ENCODE peak calls at places on chromosomes 16 and 17, in four cellular contexts. One of them, this sample, is unnamed.

GRCh38 chr17:47352848-47353247 is 29.1 kb downstream of the EFCAB13 start:
- DNase-seq in mesendoderm: no peak
- DNase-seq in H9: no peak
- DNase-seq in IMR-90: no peak
- DNase-seq in this sample: no peak

GRCh38 chr17:17554266-17554665 is 37.2 kb downstream of the PEMT start:
- DNase-seq in mesendoderm: no peak
- DNase-seq in H9: no peak
- DNase-seq in IMR-90: no peak
- DNase-seq in this sample: no peak

GRCh38 chr17:27351741-27352140 is 57.8 kb downstream of the WSB1 start:
- DNase-seq in mesendoderm: no peak
- DNase-seq in H9: no peak
- DNase-seq in IMR-90: peak
- DNase-seq in this sample: no peak

GRCh38 chr16:2206780-2207433 is 1.7 kb downstream of the MLST8 start:
- DNase-seq in mesendoderm: peak
- DNase-seq in H9: no peak
- DNase-seq in IMR-90: no peak
- DNase-seq in this sample: no peak

GRCh38 chr17:59165933-59166342 is 10.4 kb downstream of the PRR11 start:
- DNase-seq in mesendoderm: peak
- DNase-seq in H9: peak
- DNase-seq in IMR-90: peak
- DNase-seq in this sample: peak

GRCh38 chr17:10842658-10843057 is 4.8 kb upstream of the PIRT start:
- DNase-seq in mesendoderm: no peak
- DNase-seq in H9: no peak
- DNase-seq in IMR-90: no peak
- DNase-seq in this sample: no peak

GRCh38 chr17:20092292-20092867 is 83.2 kb downstream of the SPECC1 start:
- DNase-seq in mesendoderm: no peak
- DNase-seq in H9: no peak
- DNase-seq in IMR-90: no peak
- DNase-seq in this sample: no peak

GRCh38 chr16:75252049-75252864 is 833 bp upstream of the BCAR1 start:
- DNase-seq in mesendoderm: no peak
- DNase-seq in H9: no peak
- DNase-seq in IMR-90: no peak
- DNase-seq in this sample: no peak

GRCh38 chr17:64632193-64632592 is 29.9 kb downstream of the SMURF2 start:
- DNase-seq in mesendoderm: no peak
- DNase-seq in H9: no peak
- DNase-seq in IMR-90: no peak
- DNase-seq in this sample: no peak

GRCh38 chr16:69581297-69581696 is 15.5 kb downstream of the NFAT5 start:
- DNase-seq in mesendoderm: no peak
- DNase-seq in H9: no peak
- DNase-seq in IMR-90: no peak
- DNase-seq in this sample: no peak

GRCh38 chr17:19338031-19338990 is 24.2 kb downstream of the B9D1 start:
- DNase-seq in mesendoderm: peak
- DNase-seq in H9: peak
- DNase-seq in IMR-90: peak
- DNase-seq in this sample: no peak

GRCh38 chr17:27491713-27492190 is 35.5 kb downstream of the KSR1 start:
- DNase-seq in mesendoderm: peak
- DNase-seq in H9: no peak
- DNase-seq in IMR-90: no peak
- DNase-seq in this sample: no peak

GRCh38 chr16:55263271-55264250 is 60.4 kb upstream of the IRX6 start:
- DNase-seq in mesendoderm: no peak
- DNase-seq in H9: no peak
- DNase-seq in IMR-90: no peak
- DNase-seq in this sample: no peak

GRCh38 chr16:66486773-66487579 is 59.9 kb downstream of the BEAN1 start:
- DNase-seq in mesendoderm: no peak
- DNase-seq in H9: peak
- DNase-seq in IMR-90: peak
- DNase-seq in this sample: no peak

GRCh38 chr17:48621410-48622387 is 4.5 kb downstream of the HOXB9 start:
- DNase-seq in mesendoderm: no peak
- DNase-seq in H9: no peak
- DNase-seq in IMR-90: no peak
- DNase-seq in this sample: no peak

GRCh38 chr17:8153550-8153956 is 1.3 kb upstream of the PER1 start:
- DNase-seq in mesendoderm: peak
- DNase-seq in H9: peak
- DNase-seq in IMR-90: peak
- DNase-seq in this sample: no peak

GRCh38 chr17:40791808-40792436 is 7.8 kb downstream of the KRT28 start:
- DNase-seq in mesendoderm: peak
- DNase-seq in H9: no peak
- DNase-seq in IMR-90: peak
- DNase-seq in this sample: peak

GRCh38 chr17:20095366-20096080 is 86.4 kb downstream of the SPECC1 start:
- DNase-seq in mesendoderm: peak
- DNase-seq in H9: peak
- DNase-seq in IMR-90: peak
- DNase-seq in this sample: peak

GRCh38 chr16:85137323-85138072 is 25.2 kb upstream of the CIBAR2 start:
- DNase-seq in mesendoderm: no peak
- DNase-seq in H9: no peak
- DNase-seq in IMR-90: peak
- DNase-seq in this sample: no peak

GRCh38 chr17:75864448-75864871 is 9.3 kb upstream of the WBP2 start:
- DNase-seq in mesendoderm: no peak
- DNase-seq in H9: peak
- DNase-seq in IMR-90: peak
- DNase-seq in this sample: no peak

GRCh38 chr16:74253146-74253545 is 43.5 kb upstream of the PSMD7 start:
- DNase-seq in mesendoderm: no peak
- DNase-seq in H9: no peak
- DNase-seq in IMR-90: no peak
- DNase-seq in this sample: no peak

GRCh38 chr17:77942111-77942988 is 16.2 kb upstream of the TNRC6C start:
- DNase-seq in mesendoderm: no peak
- DNase-seq in H9: no peak
- DNase-seq in IMR-90: no peak
- DNase-seq in this sample: no peak

GRCh38 chr17:73669771-73670170 is 25.5 kb upstream of the SDK2 start:
- DNase-seq in mesendoderm: no peak
- DNase-seq in H9: no peak
- DNase-seq in IMR-90: no peak
- DNase-seq in this sample: no peak

GRCh38 chr17:82444941-82445521 is 5.5 kb downstream of the CYBC1 start:
- DNase-seq in mesendoderm: no peak
- DNase-seq in H9: peak
- DNase-seq in IMR-90: no peak
- DNase-seq in this sample: no peak

GRCh38 chr17:28883967-28884702 is 13.4 kb downstream of the FLOT2 start:
- DNase-seq in mesendoderm: no peak
- DNase-seq in H9: no peak
- DNase-seq in IMR-90: no peak
- DNase-seq in this sample: no peak
- H2BK5ac ChIP-seq in mesendoderm: no peak
- H2BK5ac ChIP-seq in H9: no peak
- H2BK5ac ChIP-seq in IMR-90: no peak
- H2BK5ac ChIP-seq in this sample: no peak

DNA sequence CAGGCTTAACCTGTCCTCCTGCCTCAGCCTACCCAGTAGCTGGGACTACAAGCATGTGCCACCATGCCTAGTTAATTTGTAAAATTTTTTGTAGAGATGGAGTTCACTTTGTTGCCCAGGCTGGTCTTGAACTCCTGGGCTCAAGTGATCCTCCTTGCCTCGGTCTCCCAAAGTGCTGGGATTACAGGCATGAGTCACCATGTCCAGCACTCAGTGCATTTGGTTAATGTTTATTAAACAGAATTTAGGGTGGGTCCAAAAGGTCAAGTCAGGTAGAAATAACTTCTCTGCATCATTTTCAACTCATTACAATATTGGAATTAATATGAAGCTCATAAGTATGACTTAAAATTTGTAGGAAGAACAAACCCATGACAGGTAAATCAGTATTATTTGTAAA is 55.7 kb downstream of the RHOT1 start:
- DNase-seq in mesendoderm: no peak
- DNase-seq in H9: no peak
- DNase-seq in IMR-90: no peak
- DNase-seq in this sample: no peak
- H3K9ac ChIP-seq in mesendoderm: no peak
- H3K9ac ChIP-seq in H9: no peak
- H3K9ac ChIP-seq in IMR-90: no peak
- H3K9ac ChIP-seq in this sample: no peak

GRCh38 chr16:20675488-20676267 is 21.8 kb downstream of the ACSM1 start:
- DNase-seq in mesendoderm: peak
- DNase-seq in H9: peak
- DNase-seq in IMR-90: no peak
- DNase-seq in this sample: no peak

GRCh38 chr16:20674684-20675487 is 22.6 kb downstream of the ACSM1 start:
- DNase-seq in mesendoderm: peak
- DNase-seq in H9: no peak
- DNase-seq in IMR-90: no peak
- DNase-seq in this sample: no peak

GRCh38 chr16:20671903-20672302 is 25.6 kb downstream of the ACSM1 start:
- DNase-seq in mesendoderm: no peak
- DNase-seq in H9: no peak
- DNase-seq in IMR-90: no peak
- DNase-seq in this sample: no peak

GRCh38 chr16:20676268-20676828 is 21.1 kb downstream of the ACSM1 start:
- DNase-seq in mesendoderm: no peak
- DNase-seq in H9: no peak
- DNase-seq in IMR-90: no peak
- DNase-seq in this sample: no peak

DNA sequence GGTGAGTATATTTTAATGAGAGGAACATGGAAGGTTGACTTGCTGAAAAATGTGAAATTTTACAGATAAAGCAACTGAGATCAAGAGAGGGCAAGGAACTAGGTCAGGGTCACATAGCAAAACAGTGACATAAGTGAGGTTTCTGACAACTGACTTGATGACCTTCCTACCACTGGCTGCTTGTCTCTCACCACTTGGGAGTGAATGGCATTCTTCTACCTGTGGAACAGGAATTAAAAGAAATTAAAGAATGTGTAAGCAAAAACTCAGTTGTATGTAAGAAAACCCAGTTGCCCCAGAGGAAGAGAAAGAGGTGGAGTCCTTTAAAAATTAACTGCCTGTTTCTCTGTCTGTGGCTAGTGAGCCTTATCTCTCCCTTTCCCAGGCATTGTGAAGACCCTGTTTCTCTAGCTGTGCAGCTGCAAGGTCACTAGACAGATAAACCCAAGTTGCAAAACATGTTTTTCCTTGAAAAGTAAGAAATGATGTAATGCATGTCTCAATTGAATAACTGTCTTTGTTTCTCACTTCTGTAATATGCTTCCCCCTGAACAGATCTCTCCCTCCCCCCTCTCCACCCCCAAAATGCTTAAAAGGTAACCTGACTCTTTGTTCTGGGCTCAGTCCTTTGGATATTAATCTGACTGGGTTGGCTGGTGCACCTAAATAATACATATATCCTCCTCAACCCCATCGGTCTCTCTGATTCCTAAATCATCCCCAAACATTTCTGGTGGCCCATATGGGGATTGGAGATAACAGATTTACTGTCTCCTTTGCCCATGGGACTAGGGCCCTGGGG is 23.4 kb downstream of the ACSM1 start:
- DNase-seq in mesendoderm: peak
- DNase-seq in H9: no peak
- DNase-seq in IMR-90: no peak
- DNase-seq in this sample: no peak
- H2BK5ac ChIP-seq in mesendoderm: no peak
- H2BK5ac ChIP-seq in H9: no peak
- H2BK5ac ChIP-seq in IMR-90: no peak
- H2BK5ac ChIP-seq in this sample: no peak

GRCh38 chr17:5225668-5226457 is 8.8 kb downstream of the SCIMP start:
- DNase-seq in mesendoderm: no peak
- DNase-seq in H9: no peak
- DNase-seq in IMR-90: no peak
- DNase-seq in this sample: no peak
- H3K9ac ChIP-seq in mesendoderm: no peak
- H3K9ac ChIP-seq in H9: no peak
- H3K9ac ChIP-seq in IMR-90: no peak
- H3K9ac ChIP-seq in this sample: no peak

DNA sequence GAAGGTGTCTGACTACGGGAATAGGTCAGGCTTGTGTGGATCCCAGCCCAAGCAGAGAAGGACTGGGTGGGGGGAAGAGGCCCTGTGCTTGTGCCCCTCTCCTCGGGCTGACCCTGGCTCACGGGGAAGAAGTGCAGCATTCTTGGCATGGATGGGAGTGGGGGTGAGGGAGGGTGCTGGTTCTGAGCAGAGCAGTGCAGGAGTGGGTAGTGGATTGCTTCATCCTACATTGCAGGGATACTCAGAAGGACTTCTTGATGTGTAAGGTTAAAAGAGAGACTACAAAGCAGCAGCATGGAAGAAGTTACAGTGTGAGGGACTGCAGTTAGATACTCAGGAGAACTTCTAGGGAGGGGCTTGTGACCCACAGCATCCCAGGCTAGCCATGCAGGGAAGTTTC is 2.1 kb downstream of the ARHGAP23 start:
- DNase-seq in mesendoderm: no peak
- DNase-seq in H9: no peak
- DNase-seq in IMR-90: peak
- DNase-seq in this sample: no peak
- H2BK5ac ChIP-seq in mesendoderm: no peak
- H2BK5ac ChIP-seq in H9: no peak
- H2BK5ac ChIP-seq in IMR-90: peak
- H2BK5ac ChIP-seq in this sample: no peak

GRCh38 chr17:62617894-62618472 is 9.5 kb upstream of the MRC2 start:
- DNase-seq in mesendoderm: peak
- DNase-seq in H9: no peak
- DNase-seq in IMR-90: peak
- DNase-seq in this sample: no peak
- H3K9ac ChIP-seq in mesendoderm: peak
- H3K9ac ChIP-seq in H9: no peak
- H3K9ac ChIP-seq in IMR-90: no peak
- H3K9ac ChIP-seq in this sample: no peak

DNA sequence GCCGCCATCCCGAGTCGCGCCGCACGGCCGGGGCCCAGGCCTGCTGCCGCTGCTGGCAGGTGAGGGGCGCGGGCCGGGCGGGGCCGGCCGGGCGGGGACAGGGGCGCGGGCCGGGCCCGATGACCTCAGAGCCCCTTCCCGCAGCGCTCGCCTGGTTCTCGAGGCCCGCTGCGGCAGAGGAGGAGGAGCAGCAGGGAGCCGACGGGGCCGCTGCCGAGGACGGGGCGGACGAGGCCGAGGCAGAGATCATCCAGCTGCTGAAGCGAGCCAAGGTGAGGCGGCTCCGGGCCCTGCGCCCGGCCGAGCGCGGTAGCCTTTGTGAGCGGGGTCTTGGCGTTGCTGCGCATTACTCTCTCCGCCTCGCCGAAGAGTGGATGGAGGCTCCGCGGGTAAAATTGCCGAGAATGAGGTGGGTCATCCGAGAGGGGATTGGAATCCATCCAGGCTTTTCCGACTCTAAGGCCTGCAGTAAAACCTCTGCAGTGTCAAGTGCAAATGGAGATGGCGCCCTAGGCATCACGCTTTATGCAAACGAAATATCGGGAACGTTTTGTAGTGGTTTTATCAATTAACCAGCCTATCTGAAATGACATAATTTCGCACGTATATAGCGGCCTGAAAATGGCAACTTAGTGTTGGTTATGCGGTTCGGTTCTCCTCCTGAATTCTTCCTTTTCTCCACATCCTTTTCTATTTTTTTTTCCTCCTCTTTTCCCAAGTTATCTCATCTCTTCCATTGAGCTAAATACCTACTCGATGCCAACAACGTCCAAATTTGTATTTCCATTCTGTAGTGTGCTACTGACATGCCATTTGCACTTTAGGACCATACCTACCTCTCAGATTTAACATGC is 577 bp downstream of the TTC19 start:
- DNase-seq in mesendoderm: peak
- DNase-seq in H9: no peak
- DNase-seq in IMR-90: peak
- DNase-seq in this sample: no peak
- H2BK5ac ChIP-seq in mesendoderm: no peak
- H2BK5ac ChIP-seq in H9: no peak
- H2BK5ac ChIP-seq in IMR-90: peak
- H2BK5ac ChIP-seq in this sample: peak